ENCODE peak calls at places on chromosomes 16 and 17, in nine cellular contexts. Z is esophagus squamous epithelium; L is progenitor cell of endocrine pancreas; J is activated naive CD4-positive, alpha-beta T cell; N is stimulated activated naive CD8-positive, alpha-beta T cell treated with anti-CD3 and anti-CD28 coated beads, Interleukin-15, amount 100 ng/mL, for 72 hours; K is uterus; W is IMR-90; B is AG04450; T is substantia nigra. U is an unnamed sample.
A peak's percentile ranks its signal among the peaks of the same experiment; 100 is the strongest.

GRCh38 chr17:43740541-43740940 is 18.1 kb downstream of the SOST start:
- DNase-seq in Z (no peak), L (no peak), J (no peak), N (no peak), K (no peak), W (peak; percentile 59), B (no peak), T (no peak), U (peak; percentile 33)

GRCh38 chr17:953767-954166 is 25.8 kb downstream of the NXN start:
- DNase-seq in Z (no peak), L (no peak), J (no peak), N (no peak), K (no peak), W (no peak), B (no peak), T (no peak), U (no peak)

GRCh38 chr17:1977583-1978395 is 47.3 kb downstream of the RTN4RL1 start:
- DNase-seq in Z (no peak), L (no peak), J (no peak), N (no peak), K (no peak), W (no peak), B (no peak), T (no peak), U (no peak)

GRCh38 chr17:57566724-57567123 is 178.4 kb downstream of the CCDC182 start:
- DNase-seq in Z (no peak), L (no peak), J (no peak), N (no peak), K (no peak), W (no peak), B (no peak), T (no peak), U (no peak)

GRCh38 chr17:38611070-38611786 is 5.5 kb upstream of the SRCIN1 start:
- DNase-seq in Z (no peak), L (no peak), J (no peak), N (no peak), K (no peak), W (no peak), B (no peak), T (no peak), U (no peak)

GRCh38 chr17:4934173-4934979 is 2.3 kb downstream of the GP1BA start:
- DNase-seq in Z (no peak), L (no peak), J (no peak), N (no peak), K (no peak), W (peak; percentile 38), B (no peak), T (no peak), U (no peak)

GRCh38 chr17:21201302-21201602 is 12.7 kb downstream of the TMEM11 start:
- DNase-seq in Z (no peak), L (no peak), J (no peak), N (no peak), K (no peak), W (no peak), B (no peak), T (no peak), U (no peak)

GRCh38 chr17:40550608-40551007 is 14.7 kb downstream of the CCR7 start:
- DNase-seq in Z (no peak), L (peak; percentile 1), J (no peak), N (no peak), K (peak; percentile 79), W (peak; percentile 74), B (no peak), T (no peak), U (peak; percentile 86)

GRCh38 chr17:71828182-71828596 is 292.6 kb upstream of the SOX9 start:
- DNase-seq in Z (no peak), L (no peak), J (no peak), N (no peak), K (no peak), W (peak; percentile 2), B (no peak), T (peak; percentile 5), U (peak; percentile 24)

GRCh38 chr16:11742041-11742535 is 569 bp downstream of the TXNDC11 start:
- DNase-seq in Z (no peak), L (no peak), J (no peak), N (no peak), K (peak; percentile 44), W (no peak), B (no peak), T (no peak), U (no peak)

GRCh38 chr17:77186141-77186604 is 45.4 kb downstream of the SEC14L1 start:
- DNase-seq in Z (no peak), L (no peak), J (no peak), N (peak; percentile 56), K (no peak), W (no peak), B (no peak), T (no peak), U (no peak)